ENCODE peak calls at places on chromosomes 7 and 10, in ten cellular contexts. P is T-helper 2 cell; U is DMS79 treated with DMSO at 0.1 percent for 48 hours; H is foreskin fibroblast; K is activated effector memory CD4-positive, alpha-beta T cell treated with Interleukin-2 at 50 U/mL for 16 hours; C is stomach; G is NCI-H1092; F is tibial nerve; L is cardiac fibroblast; A is GM04504. B is an unnamed sample.

GRCh38 chr7:64612452-64612851 is 49.6 kb upstream of the ZNF680 start:
- DNase-seq in P (no peak), U (no peak), H (no peak), K (no peak), C (no peak), G (no peak), F (no peak), L (no peak), A (no peak), B (no peak)

GRCh38 chr7:46835556-46835955 is 746.4 kb downstream of the TNS3 start:
- DNase-seq in P (no peak), U (no peak), H (peak), K (no peak), C (no peak), G (no peak), F (no peak), L (no peak), A (no peak), B (no peak)

GRCh38 chr10:69278446-69278963 is at the start of gene HK1:
- DNase-seq in P (no peak), U (no peak), H (no peak), K (no peak), C (no peak), G (no peak), F (no peak), L (peak), A (no peak), B (no peak)

GRCh38 chr10:37304036-37304435 is 178.6 kb downstream of the ANKRD30A start:
- DNase-seq in P (no peak), U (no peak), H (no peak), K (no peak), C (no peak), G (no peak), F (no peak), L (no peak), A (no peak), B (no peak)

GRCh38 chr7:88243345-88243909 is 23.6 kb upstream of the SRI start:
- DNase-seq in P (peak), U (peak), H (peak), K (no peak), C (no peak), G (peak), F (peak), L (peak), A (no peak), B (no peak)

GRCh38 chr7:47379629-47380324 is 202.1 kb downstream of the TNS3 start:
- DNase-seq in P (no peak), U (no peak), H (peak), K (no peak), C (peak), G (no peak), F (no peak), L (peak), A (no peak), B (no peak)

GRCh38 chr7:139416405-139416804 is 56.7 kb downstream of the LUC7L2 start:
- DNase-seq in P (no peak), U (no peak), H (no peak), K (no peak), C (no peak), G (no peak), F (no peak), L (no peak), A (no peak), B (no peak)

GRCh38 chr10:17961551-17962422 is 10.1 kb downstream of the SLC39A12 start:
- DNase-seq in P (no peak), U (no peak), H (peak), K (no peak), C (no peak), G (no peak), F (no peak), L (peak), A (peak), B (no peak)

GRCh38 chr7:87528733-87529132 is 53.3 kb upstream of the ABCB4 start:
- DNase-seq in P (no peak), U (no peak), H (no peak), K (no peak), C (no peak), G (no peak), F (no peak), L (no peak), A (no peak), B (no peak)

GRCh38 chr7:98091523-98091922 is 15.1 kb upstream of the LMTK2 start:
- DNase-seq in P (no peak), U (no peak), H (no peak), K (no peak), C (no peak), G (no peak), F (no peak), L (no peak), A (no peak), B (no peak)

GRCh38 chr7:140610204-140611165 is 30.1 kb downstream of the DENND2A start:
- DNase-seq in P (no peak), U (no peak), H (no peak), K (no peak), C (no peak), G (no peak), F (no peak), L (no peak), A (no peak), B (no peak)

GRCh38 chr7:122738937-122739336 is 36.2 kb upstream of the RNF148 start:
- DNase-seq in P (no peak), U (no peak), H (no peak), K (no peak), C (no peak), G (no peak), F (no peak), L (no peak), A (no peak), B (no peak)

GRCh38 chr7:79770053-79770452 is 316.6 kb upstream of the MAGI2 start:
- DNase-seq in P (no peak), U (no peak), H (no peak), K (no peak), C (no peak), G (no peak), F (no peak), L (peak), A (no peak), B (no peak)

GRCh38 chr10:95391570-95392249 is 100.9 kb upstream of the PDLIM1 start:
- DNase-seq in P (peak), U (no peak), H (peak), K (no peak), C (no peak), G (no peak), F (no peak), L (peak), A (peak), B (no peak)

GRCh38 chr7:44326261-44327125 is 1.1 kb upstream of the CAMK2B start:
- DNase-seq in P (no peak), U (no peak), H (no peak), K (no peak), C (no peak), G (no peak), F (no peak), L (no peak), A (no peak), B (no peak)

GRCh38 chr7:154451480-154452457 is 399.6 kb downstream of the DPP6 start:
- DNase-seq in P (no peak), U (no peak), H (no peak), K (no peak), C (no peak), G (peak), F (no peak), L (no peak), A (no peak), B (no peak)

GRCh38 chr7:70712942-70713341 is 419.0 kb upstream of the GALNT17 start:
- DNase-seq in P (no peak), U (no peak), H (no peak), K (no peak), C (peak), G (no peak), F (no peak), L (no peak), A (no peak), B (no peak)

GRCh38 chr7:158959954-158960353 is 103.6 kb downstream of the DYNC2I1 start:
- DNase-seq in P (no peak), U (no peak), H (no peak), K (no peak), C (no peak), G (no peak), F (no peak), L (no peak), A (no peak), B (no peak)

GRCh38 chr10:102241037-102241443 is 272 bp downstream of the PITX3 start:
- DNase-seq in P (no peak), U (no peak), H (peak), K (no peak), C (no peak), G (no peak), F (peak), L (peak), A (no peak), B (no peak)

GRCh38 chr7:50729962-50730361 is 52.7 kb downstream of the GRB10 start:
- DNase-seq in P (no peak), U (no peak), H (peak), K (no peak), C (no peak), G (no peak), F (no peak), L (peak), A (peak), B (no peak)

GRCh38 chr10:1570652-1571051 is 166.7 kb downstream of the ADARB2 start:
- DNase-seq in P (no peak), U (no peak), H (no peak), K (no peak), C (no peak), G (no peak), F (no peak), L (no peak), A (no peak), B (no peak)

GRCh38 chr7:2497500-2498336 is 21.5 kb upstream of the GRIFIN start:
- DNase-seq in P (no peak), U (no peak), H (peak), K (no peak), C (no peak), G (no peak), F (no peak), L (no peak), A (no peak), B (no peak)

B was measured in T follicular helper cell.